ENCODE peak calls at places on chromosomes 5 and 9, in eight cellular contexts. W is RPMI8226, R is brain microvascular endothelial cell, Y is mesenchymal stem cell, A is dorsolateral prefrontal cortex, Z is activated gamma-delta T cell treated with Interleukin-2 at 50 U/mL for 16 hours, K is AG08396, H is T1000. P is an unnamed sample.

GRCh38 chr5:125393416-125393815 is 647.0 kb upstream of the ZNF608 start:
- DNase-seq in W (no peak), R (no peak), Y (no peak), A (no peak), Z (no peak), K (no peak), H (no peak), P (no peak)

GRCh38 chr9:20658677-20659473 is 25.2 kb upstream of the FOCAD start:
- DNase-seq in W (peak), R (no peak), Y (peak), A (no peak), Z (no peak), K (no peak), H (peak), P (peak)

GRCh38 chr5:59038169-59039002 is 455.5 kb downstream of the RAB3C start:
- DNase-seq in W (peak), R (no peak), Y (peak), A (no peak), Z (peak), K (peak), H (no peak), P (peak)

GRCh38 chr5:13029211-13029610 is 915.3 kb downstream of the DNAH5 start:
- DNase-seq in W (no peak), R (no peak), Y (no peak), A (no peak), Z (no peak), K (no peak), H (no peak), P (no peak)

GRCh38 chr5:150645070-150645700 is 4.7 kb downstream of the SYNPO start:
- DNase-seq in W (no peak), R (peak), Y (peak), A (no peak), Z (no peak), K (peak), H (peak), P (peak)

GRCh38 chr5:172282277-172283019 is 1.1 kb downstream of the UBTD2 start:
- DNase-seq in W (no peak), R (no peak), Y (no peak), A (no peak), Z (no peak), K (peak), H (no peak), P (peak)

GRCh38 chr9:135241381-135242380 is 154.2 kb downstream of the OLFM1 start:
- DNase-seq in W (peak), R (no peak), Y (no peak), A (peak), Z (no peak), K (no peak), H (no peak), P (no peak)

GRCh38 chr9:130377612-130378011 is 67.1 kb upstream of the ASS1 start:
- DNase-seq in W (no peak), R (no peak), Y (no peak), A (no peak), Z (no peak), K (no peak), H (no peak), P (no peak)

GRCh38 chr5:39495294-39495693 is 70.5 kb upstream of the DAB2 start:
- DNase-seq in W (no peak), R (no peak), Y (no peak), A (no peak), Z (no peak), K (no peak), H (no peak), P (peak)

GRCh38 chr5:124649548-124650501 is 96.6 kb downstream of the ZNF608 start:
- DNase-seq in W (peak), R (peak), Y (peak), A (peak), Z (peak), K (peak), H (no peak), P (peak)

GRCh38 chr5:139422307-139422893 is 16.9 kb downstream of the DNAJC18 start:
- DNase-seq in W (peak), R (peak), Y (peak), A (peak), Z (peak), K (peak), H (peak), P (peak)

GRCh38 chr5:132639706-132640130 is 18.3 kb upstream of the IL13 start:
- DNase-seq in W (no peak), R (no peak), Y (no peak), A (no peak), Z (no peak), K (no peak), H (no peak), P (peak)

GRCh38 chr9:8713149-8713856 is 913.7 kb upstream of the DMAC1 start:
- DNase-seq in W (no peak), R (no peak), Y (no peak), A (no peak), Z (no peak), K (no peak), H (no peak), P (no peak)

GRCh38 chr9:128103589-128103962 is 24.0 kb downstream of the PTGES2 start:
- DNase-seq in W (no peak), R (no peak), Y (no peak), A (no peak), Z (peak), K (no peak), H (no peak), P (peak)

GRCh38 chr9:114551750-114552685 is 35.6 kb upstream of the ATP6V1G1 start:
- DNase-seq in W (peak), R (peak), Y (peak), A (no peak), Z (no peak), K (peak), H (peak), P (peak)

GRCh38 chr5:34817558-34818351 is 21.2 kb upstream of the TTC23L start:
- DNase-seq in W (no peak), R (peak), Y (no peak), A (no peak), Z (no peak), K (no peak), H (no peak), P (no peak)

GRCh38 chr9:98639133-98639532 is 69.6 kb downstream of the GABBR2 start:
- DNase-seq in W (no peak), R (no peak), Y (no peak), A (no peak), Z (no peak), K (no peak), H (no peak), P (no peak)

GRCh38 chr9:72665421-72665820 is 144.0 kb downstream of the TMC1 start:
- DNase-seq in W (no peak), R (no peak), Y (no peak), A (no peak), Z (no peak), K (peak), H (no peak), P (no peak)

GRCh38 chr9:135759676-135760300 is 57.8 kb downstream of the KCNT1 start:
- DNase-seq in W (no peak), R (no peak), Y (no peak), A (no peak), Z (no peak), K (no peak), H (no peak), P (no peak)

GRCh38 chr5:107408564-107408963 is 262.2 kb downstream of the EFNA5 start:
- DNase-seq in W (no peak), R (no peak), Y (no peak), A (no peak), Z (no peak), K (no peak), H (no peak), P (no peak)

GRCh38 chr9:111805841-111806241 is 11.1 kb upstream of the SHOC1 start:
- DNase-seq in W (no peak), R (peak), Y (peak), A (no peak), Z (no peak), K (peak), H (no peak), P (peak)

GRCh38 chr5:14716755-14717752 is 52.5 kb downstream of the OTULIN start:
- DNase-seq in W (no peak), R (no peak), Y (no peak), A (no peak), Z (no peak), K (no peak), H (no peak), P (no peak)

GRCh38 chr9:129323999-129324553 is 146.0 kb upstream of the IER5L start:
- DNase-seq in W (no peak), R (no peak), Y (no peak), A (no peak), Z (no peak), K (no peak), H (no peak), P (no peak)

GRCh38 chr5:132099073-132099748 is 25.6 kb downstream of the CSF2 start:
- DNase-seq in W (no peak), R (no peak), Y (no peak), A (no peak), Z (peak), K (no peak), H (no peak), P (no peak)

GRCh38 chr5:155631116-155631515 is 617.6 kb downstream of the KIF4B start:
- DNase-seq in W (no peak), R (no peak), Y (peak), A (no peak), Z (no peak), K (no peak), H (no peak), P (no peak)